ENCODE peak calls at places on chromosomes 1 and 21, in ten cellular contexts. O, S, V, R, U, L, K, F, P and Z are unnamed samples.

GRCh38 chr1:53413175-53414001 is 45.8 kb upstream of the DMRTB1 start:
- DNase-seq in R (peak), O (peak), K (peak), U (no peak), L (no peak), P (no peak), V (no peak), F (no peak), S (no peak), Z (peak)

GRCh38 chr1:14996133-14997050 is 157.2 kb upstream of the TMEM51 start:
- DNase-seq in U (no peak), R (peak), F (peak), S (no peak), K (peak), O (no peak), V (no peak), L (no peak), P (no peak), Z (peak)

GRCh38 chr1:181479137-181479745 is 4.1 kb upstream of the CACNA1E start:
- DNase-seq in F (no peak), P (peak), S (peak), V (peak), R (peak), L (peak), U (peak), O (no peak), K (peak), Z (peak)

GRCh38 chr1:117758444-117759316 is 152.8 kb downstream of the TENT5C start:
- DNase-seq in V (peak), K (peak), L (peak), F (peak), O (peak), U (peak), S (peak), P (peak), R (peak), Z (peak)

GRCh38 chr1:1308756-1309524 is 543 bp downstream of the PUSL1 start:
- DNase-seq in V (peak), L (peak), U (no peak), O (no peak), R (no peak), K (peak), S (no peak), F (peak), P (no peak), Z (no peak)

GRCh38 chr1:104132386-104132973 is 382.8 kb downstream of the AMY1C start:
- DNase-seq in S (no peak), L (peak), K (no peak), F (no peak), P (no peak), U (no peak), V (no peak), O (no peak), R (peak), Z (peak)

GRCh38 chr1:16724718-16725438 is 15.4 kb upstream of the RNU1-4 start:
- DNase-seq in V (peak), U (peak), K (peak), S (no peak), O (no peak), L (no peak), R (no peak), F (peak), P (peak), Z (no peak)

GRCh38 chr1:12620931-12621330 is 2.9 kb upstream of the DHRS3 start:
- DNase-seq in L (no peak), U (no peak), S (no peak), K (no peak), F (no peak), V (no peak), R (no peak), P (no peak), O (no peak), Z (no peak)

GRCh38 chr1:11826946-11827345 is 20.6 kb downstream of the NPPA start:
- DNase-seq in K (no peak), U (no peak), O (no peak), P (no peak), R (no peak), F (no peak), L (no peak), S (no peak), V (no peak), Z (no peak)

GRCh38 chr1:231919900-231920299 is 293.3 kb downstream of the DISC1 start:
- DNase-seq in K (no peak), S (no peak), F (no peak), L (peak), O (no peak), P (peak), U (no peak), R (no peak), V (no peak), Z (no peak)

GRCh38 chr1:58932820-58933598 is 149.2 kb upstream of the JUN start:
- DNase-seq in V (no peak), U (peak), O (no peak), K (peak), R (peak), S (no peak), F (peak), L (peak), P (no peak), Z (peak)

GRCh38 chr1:104120488-104120887 is 370.8 kb downstream of the AMY1C start:
- DNase-seq in U (no peak), O (no peak), K (no peak), F (no peak), R (no peak), S (no peak), V (no peak), L (peak), P (no peak), Z (no peak)

GRCh38 chr21:45467221-45467779 is 62.3 kb downstream of the COL18A1 start:
- DNase-seq in P (no peak), V (peak), S (no peak), O (no peak), L (no peak), K (peak), U (no peak), F (peak), R (no peak), Z (no peak)

GRCh38 chr1:222618001-222618879 is at the start of gene MIA3:
- DNase-seq in U (no peak), L (peak), O (peak), K (no peak), S (no peak), F (peak), P (no peak), R (peak), V (no peak), Z (peak)

GRCh38 chr1:94729287-94729686 is 90.9 kb upstream of the SLC44A3 start:
- DNase-seq in U (no peak), K (peak), F (no peak), P (no peak), O (no peak), R (peak), L (no peak), V (no peak), S (no peak), Z (peak)

GRCh38 chr1:32900956-32901822 is at the start of gene TMEM54:
- DNase-seq in K (peak), O (no peak), P (peak), U (peak), S (no peak), L (peak), V (peak), R (peak), F (peak), Z (no peak)

GRCh38 chr1:8082945-8083344 is 56.8 kb upstream of the ERRFI1 start:
- DNase-seq in K (peak), R (peak), S (no peak), U (no peak), V (no peak), L (no peak), P (no peak), F (no peak), O (no peak), Z (peak)

GRCh38 chr1:8706995-8707396 is 110.4 kb downstream of the RERE start:
- DNase-seq in V (no peak), F (no peak), R (peak), S (no peak), O (no peak), U (no peak), L (peak), K (no peak), P (no peak), Z (peak)

GRCh38 chr1:3543076-3544049 is 67.9 kb downstream of the MEGF6 start:
- DNase-seq in K (peak), F (peak), R (peak), V (no peak), P (no peak), S (no peak), U (no peak), L (no peak), O (no peak), Z (peak)